ENCODE peak calls at places on chromosomes 6 and 20, in nine cellular contexts. B, U, W, G, X, Z, P, T and F are unnamed samples.
A peak's percentile ranks its signal among the peaks of the same experiment; 100 is the strongest.

GRCh38 chr20:61803903-61804804 is 261.5 kb downstream of the TAF4 start:
- DNase-seq in B (peak; percentile 64), U (no peak), W (peak; percentile 81), G (peak; percentile 60), X (no peak), Z (no peak), P (no peak), T (no peak), F (peak; percentile 7)

GRCh38 chr6:82882363-82883033 is 183.1 kb downstream of the UBE3D start:
- DNase-seq in B (no peak), U (no peak), W (no peak), G (no peak), X (no peak), Z (no peak), P (no peak), T (no peak), F (no peak)

GRCh38 chr20:31608256-31608980 is 3.3 kb downstream of the ID1 start:
- DNase-seq in B (peak; percentile 76), U (no peak), W (peak; percentile 76), G (peak; percentile 98), X (peak; percentile 67), Z (peak; percentile 82), P (no peak), T (peak; percentile 85), F (peak; percentile 48)

GRCh38 chr6:43189905-43190304 is 7.9 kb downstream of the CUL9 start:
- DNase-seq in B (no peak), U (no peak), W (no peak), G (no peak), X (no peak), Z (no peak), P (no peak), T (no peak), F (no peak)

GRCh38 chr20:59673288-59673997 is 69.1 kb downstream of the PHACTR3 start:
- DNase-seq in B (no peak), U (no peak), W (no peak), G (no peak), X (no peak), Z (no peak), P (no peak), T (no peak), F (no peak)

GRCh38 chr6:27332692-27333641 is 20.9 kb upstream of the POM121L2 start:
- DNase-seq in B (peak; percentile 45), U (peak; percentile 42), W (no peak), G (peak; percentile 87), X (peak; percentile 87), Z (no peak), P (peak; percentile 66), T (no peak), F (peak; percentile 71)

GRCh38 chr20:38168791-38169589 is 3.9 kb upstream of the TGM2 start:
- DNase-seq in B (no peak), U (no peak), W (no peak), G (no peak), X (peak; percentile 48), Z (peak; percentile 44), P (no peak), T (peak; percentile 66), F (no peak)

GRCh38 chr6:149037026-149037734 is 280.3 kb upstream of the TAB2 start:
- DNase-seq in B (peak; percentile 49), U (no peak), W (no peak), G (no peak), X (no peak), Z (no peak), P (no peak), T (no peak), F (peak; percentile 89)

GRCh38 chr6:149095842-149096241 is 221.7 kb upstream of the TAB2 start:
- DNase-seq in B (no peak), U (no peak), W (no peak), G (no peak), X (no peak), Z (no peak), P (no peak), T (no peak), F (no peak)

GRCh38 chr6:28769626-28770402 is 154.0 kb downstream of the TRIM27 start:
- DNase-seq in B (peak; percentile 54), U (no peak), W (peak; percentile 29), G (peak; percentile 85), X (peak; percentile 67), Z (no peak), P (no peak), T (no peak), F (peak; percentile 20)

GRCh38 chr6:3808759-3809514 is 40.2 kb upstream of the FAM50B start:
- DNase-seq in B (peak; percentile 94), U (no peak), W (peak; percentile 93), G (no peak), X (peak; percentile 94), Z (peak; percentile 66), P (no peak), T (peak; percentile 72), F (peak; percentile 90)

GRCh38 chr6:8229913-8230312 is 127.6 kb upstream of the EEF1E1 start:
- DNase-seq in B (no peak), U (no peak), W (no peak), G (peak; percentile 84), X (no peak), Z (no peak), P (no peak), T (no peak), F (no peak)

GRCh38 chr6:154829970-154830369 is 96.8 kb downstream of the SCAF8 start:
- DNase-seq in B (no peak), U (no peak), W (no peak), G (no peak), X (no peak), Z (no peak), P (no peak), T (no peak), F (no peak)